ENCODE peak calls at places on chromosomes 4 and X, in five cellular contexts. V is cardiac muscle cell, J is uterus, O is tibial artery, K is heart left ventricle. Z is an unnamed sample.

GRCh38 chr4:102610007-102610406 is 108.8 kb downstream of the NFKB1 start:
- DNase-seq in V (peak; percentile 25), J (no peak), O (no peak), K (no peak), Z (no peak)

GRCh38 chr4:25532579-25532978 is 123.1 kb upstream of the SLC34A2 start:
- DNase-seq in V (no peak), J (no peak), O (no peak), K (no peak), Z (no peak)

GRCh38 chr4:7034262-7035081 is 8.7 kb upstream of the TADA2B start:
- DNase-seq in V (peak; percentile 34), J (no peak), O (no peak), K (no peak), Z (no peak)

GRCh38 chr4:168453146-168453545 is 27.1 kb downstream of the DDX60L start:
- DNase-seq in V (no peak), J (no peak), O (no peak), K (no peak), Z (no peak)

GRCh38 chrX:120761810-120762209 is 113.9 kb downstream of the CT47B1 start:
- DNase-seq in V (peak; percentile 71), J (peak; percentile 16), O (no peak), K (peak; percentile 16), Z (no peak)

GRCh38 chrX:18995216-18995615 is 11.3 kb upstream of the PHKA2 start:
- DNase-seq in V (peak; percentile 49), J (no peak), O (no peak), K (no peak), Z (no peak)

GRCh38 chrX:34629572-34629971 is 27.5 kb downstream of the TMEM47 start:
- DNase-seq in V (peak; percentile 33), J (no peak), O (no peak), K (no peak), Z (no peak)

GRCh38 chr4:107213410-107213809 is 177.3 kb upstream of the DKK2 start:
- DNase-seq in V (no peak), J (no peak), O (no peak), K (no peak), Z (no peak)

GRCh38 chr4:8224596-8225289 is 25.7 kb downstream of the SH3TC1 start:
- DNase-seq in V (no peak), J (no peak), O (no peak), K (no peak), Z (no peak)

GRCh38 chr4:25486171-25486570 is 109.1 kb downstream of the ANAPC4 start:
- DNase-seq in V (peak; percentile 45), J (no peak), O (no peak), K (no peak), Z (no peak)

GRCh38 chr4:94548571-94548970 is 96.8 kb downstream of the PDLIM5 start:
- DNase-seq in V (peak; percentile 91), J (no peak), O (no peak), K (peak; percentile 38), Z (no peak)

GRCh38 chr4:128512767-128513322 is 225.2 kb upstream of the PGRMC2 start:
- DNase-seq in V (peak; percentile 37), J (no peak), O (no peak), K (no peak), Z (no peak)

GRCh38 chr4:61086357-61086756 is 113.8 kb upstream of the ADGRL3 start:
- DNase-seq in V (no peak), J (no peak), O (no peak), K (no peak), Z (no peak)

GRCh38 chr4:8644461-8644891 is 51.9 kb downstream of the CPZ start:
- DNase-seq in V (no peak), J (peak; percentile 4), O (peak; percentile 34), K (no peak), Z (no peak)

GRCh38 chr4:183438458-183439113 is 5.8 kb upstream of the CDKN2AIP start:
- DNase-seq in V (peak; percentile 42), J (no peak), O (no peak), K (no peak), Z (no peak)

GRCh38 chrX:4225086-4225485 is 511.6 kb upstream of the PRKX start:
- DNase-seq in V (no peak), J (no peak), O (no peak), K (no peak), Z (no peak)

GRCh38 chr4:24067367-24067766 is 177.5 kb upstream of the PPARGC1A start:
- DNase-seq in V (no peak), J (no peak), O (no peak), K (no peak), Z (no peak)

GRCh38 chr4:61827907-61828328 is 627.8 kb downstream of the ADGRL3 start:
- DNase-seq in V (no peak), J (no peak), O (no peak), K (no peak), Z (no peak)

GRCh38 chr4:75916091-75916661 is 13.9 kb upstream of the PPEF2 start:
- DNase-seq in V (peak; percentile 65), J (no peak), O (no peak), K (no peak), Z (no peak)

GRCh38 chrX:662126-662525 is 31.5 kb downstream of the SHOX start:
- DNase-seq in V (no peak), J (no peak), O (no peak), K (no peak), Z (no peak)

GRCh38 chr4:79014230-79014629 is 75.0 kb upstream of the PAQR3 start:
- DNase-seq in V (no peak), J (no peak), O (no peak), K (no peak), Z (no peak)

GRCh38 chr4:3525532-3526430 is 6.4 kb downstream of the LRPAP1 start:
- DNase-seq in V (no peak), J (no peak), O (peak; percentile 45), K (no peak), Z (no peak)

GRCh38 chrX:31981546-31982062 is 909.8 kb upstream of the FTHL17 start:
- DNase-seq in V (no peak), J (no peak), O (no peak), K (no peak), Z (no peak)

GRCh38 chrX:37926700-37927099 is 79.3 kb upstream of the DYNLT3 start:
- DNase-seq in V (peak; percentile 59), J (no peak), O (no peak), K (no peak), Z (no peak)

GRCh38 chr4:151717271-151717670 is 43.5 kb downstream of the GATB start:
- DNase-seq in V (no peak), J (no peak), O (no peak), K (no peak), Z (no peak)

GRCh38 chrX:138890491-138890890 is 179.0 kb upstream of the FGF13 start:
- DNase-seq in V (no peak), J (no peak), O (no peak), K (no peak), Z (no peak)

GRCh38 chr4:54784188-54784671 is 126.5 kb downstream of the KIT start:
- DNase-seq in V (peak; percentile 94), J (peak; percentile 88), O (peak; percentile 96), K (peak; percentile 88), Z (peak; percentile 97)

GRCh38 chr4:159267940-159268327 is 165.1 kb downstream of the RAPGEF2 start:
- DNase-seq in V (peak; percentile 55), J (no peak), O (no peak), K (no peak), Z (no peak)

GRCh38 chr4:159269143-159269542 is 166.3 kb downstream of the RAPGEF2 start:
- DNase-seq in V (no peak), J (no peak), O (no peak), K (no peak), Z (no peak)

GRCh38 chr4:159267023-159267939 is 164.4 kb downstream of the RAPGEF2 start:
- DNase-seq in V (peak; percentile 46), J (no peak), O (no peak), K (no peak), Z (no peak)

GRCh38 chr4:159269956-159270355 is 167.1 kb downstream of the RAPGEF2 start:
- DNase-seq in V (no peak), J (no peak), O (no peak), K (no peak), Z (no peak)

GRCh38 chr4:159268607-159269006 is 165.7 kb downstream of the RAPGEF2 start:
- DNase-seq in V (no peak), J (no peak), O (no peak), K (no peak), Z (no peak)
- H3K27ac ChIP-seq in V (no peak overlapping the region), J (no peak overlapping the region), O (peak overlapping the region; percentile 58), K (peak overlapping the region; percentile 28), Z (no peak overlapping the region)

GRCh38 chr4:73432169-73433000 is 3.6 kb upstream of the AFP start:
- DNase-seq in V (peak; percentile 15), J (no peak), O (no peak), K (no peak), Z (no peak)

GRCh38 chr4:73433140-73433539 is 2.9 kb upstream of the AFP start:
- DNase-seq in V (no peak), J (no peak), O (no peak), K (no peak), Z (no peak)

GRCh38 chr4:73431813-73432168 is 4.2 kb upstream of the AFP start:
- DNase-seq in V (no peak), J (no peak), O (no peak), K (no peak), Z (no peak)

GRCh38 chr4:73435984-73436383 is at the start of gene AFP:
- DNase-seq in V (no peak), J (no peak), O (no peak), K (no peak), Z (no peak)

DNA sequence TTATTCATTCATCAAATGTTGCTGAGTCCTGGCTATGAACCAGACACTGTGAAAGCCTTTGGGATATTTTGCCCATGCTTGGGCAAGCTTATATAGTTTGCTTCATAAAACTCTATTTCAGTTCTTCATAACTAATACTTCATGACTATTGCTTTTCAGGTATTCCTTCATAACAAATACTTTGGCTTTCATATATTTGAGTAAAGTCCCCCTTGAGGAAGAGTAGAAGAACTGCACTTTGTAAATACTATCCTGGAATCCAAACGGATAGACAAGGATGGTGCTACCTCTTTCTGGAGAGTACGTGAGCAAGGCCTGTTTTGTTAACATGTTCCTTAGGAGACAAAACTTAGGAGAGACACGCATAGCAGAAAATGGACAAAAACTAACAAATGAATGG is 1.7 kb upstream of the AFP start:
- DNase-seq in V (peak; percentile 16), J (no peak), O (no peak), K (no peak), Z (no peak)
- H3K27ac ChIP-seq in V (no peak overlapping the region), J (no peak overlapping the region), O (no peak overlapping the region), K (no peak overlapping the region), Z (no peak overlapping the region)

GRCh38 chr4:98627477-98627876 is 30.9 kb downstream of the TSPAN5 start:
- DNase-seq in V (peak; percentile 30), J (no peak), O (no peak), K (no peak), Z (no peak)
- H3K27ac ChIP-seq in V (peak overlapping the region; percentile 8), J (peak overlapping the region; percentile 98), O (no peak overlapping the region), K (no peak overlapping the region), Z (no peak overlapping the region)

DNA sequence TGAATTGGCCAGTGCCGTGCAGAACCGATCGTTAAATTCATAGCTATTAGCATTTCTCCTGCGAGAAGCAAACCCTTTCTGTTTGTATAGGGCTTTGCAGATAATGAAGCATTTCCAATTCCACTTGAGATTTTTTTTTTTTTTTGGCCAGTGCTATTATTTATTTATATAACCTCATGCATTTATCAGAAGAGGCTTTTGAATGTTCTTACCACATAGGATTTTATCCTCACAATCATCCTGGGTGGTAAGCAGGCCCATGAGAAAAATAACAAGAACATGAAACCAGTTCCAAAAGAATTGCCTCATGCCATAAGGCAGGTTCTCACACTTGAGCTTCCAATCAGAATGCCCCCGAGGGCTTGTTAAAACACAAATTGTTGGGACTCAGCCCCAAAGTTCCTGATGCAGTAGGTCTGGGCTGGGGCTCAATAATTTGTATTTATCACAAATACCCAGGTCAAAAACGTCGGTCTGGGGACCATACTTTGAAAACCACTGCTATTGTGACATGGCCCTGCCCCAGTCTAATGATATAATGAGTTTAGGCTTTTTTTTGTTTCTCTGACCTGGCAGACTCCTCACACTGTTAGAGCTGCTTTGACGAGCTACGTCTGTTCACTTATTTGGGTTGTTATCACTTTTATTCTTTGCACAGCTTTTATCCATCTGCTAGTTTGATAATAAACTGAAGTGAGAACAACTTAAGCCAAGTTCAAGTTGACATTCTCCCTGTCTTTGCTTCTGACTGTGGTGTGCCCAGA is 20.0 kb downstream of the SUPT20HL1 start:
- DNase-seq in V (peak; percentile 25), J (no peak), O (no peak), K (no peak), Z (no peak)
- H3K27ac ChIP-seq in V (no peak overlapping the region), J (no peak overlapping the region), O (no peak overlapping the region), K (peak overlapping the region; percentile 13), Z (no peak overlapping the region)